ENCODE peak calls at places on chromosomes 7 and 10, in eight cellular contexts. V is WTC11, Q is GM10248, X is nephron progenitor cell, A is IMR-90, W is fibroblast of mammary gland, O is MCF 10A, Z is suprapubic skin. C is an unnamed sample.

GRCh38 chr7:158816995-158817394 is 12.3 kb downstream of the ESYT2 start:
- DNase-seq in A (no peak), W (no peak), V (peak), Z (no peak), X (no peak), Q (no peak), O (peak), C (no peak)

GRCh38 chr7:29193316-29194205 is 1.0 kb upstream of the CHN2 start:
- DNase-seq in V (peak), X (no peak), O (no peak), Z (no peak), Q (no peak), A (no peak), W (no peak), C (no peak)

GRCh38 chr10:78552261-78552811 is 516.4 kb upstream of the ZMIZ1 start:
- DNase-seq in W (peak), O (no peak), Q (no peak), A (peak), V (no peak), X (no peak), Z (no peak), C (no peak)

GRCh38 chr7:44912775-44913347 is 27.5 kb upstream of the PURB start:
- DNase-seq in Q (no peak), W (peak), V (no peak), Z (no peak), X (no peak), O (peak), A (no peak), C (no peak)

GRCh38 chr7:117401293-117402002 is 25.8 kb downstream of the ASZ1 start:
- DNase-seq in Q (no peak), W (no peak), V (no peak), X (no peak), A (peak), O (peak), Z (no peak), C (no peak)

GRCh38 chr7:128829391-128830166 is 627 bp upstream of the FLNC start:
- DNase-seq in A (peak), Z (no peak), X (peak), W (peak), V (no peak), O (no peak), Q (no peak), C (no peak)

GRCh38 chr10:25024528-25024927 is 8.1 kb downstream of the THNSL1 start:
- DNase-seq in V (no peak), Q (no peak), Z (no peak), A (no peak), X (no peak), W (peak), O (no peak), C (no peak)

GRCh38 chr10:66931340-66931948 is 5.6 kb downstream of the LRRTM3 start:
- DNase-seq in A (peak), Q (peak), V (no peak), W (peak), X (peak), Z (no peak), O (peak), C (no peak)

GRCh38 chr10:5588603-5589002 is 63.8 kb downstream of the CALML3 start:
- DNase-seq in V (no peak), X (no peak), Z (no peak), A (no peak), Q (no peak), W (no peak), O (no peak), C (peak)

GRCh38 chr10:77493851-77494788 is 143.5 kb downstream of the KCNMA1 start:
- DNase-seq in Q (no peak), X (no peak), O (peak), Z (no peak), W (peak), V (peak), A (peak), C (no peak)

GRCh38 chr7:30040938-30041337 is 12.7 kb downstream of the PLEKHA8 start:
- DNase-seq in A (no peak), V (no peak), Z (no peak), W (no peak), Q (no peak), X (no peak), O (no peak), C (no peak)

GRCh38 chr7:105364748-105365147 is 24.0 kb downstream of the SRPK2 start:
- DNase-seq in V (no peak), Q (no peak), A (no peak), X (no peak), W (no peak), O (no peak), Z (no peak), C (no peak)

GRCh38 chr7:103951311-103951710 is 38.1 kb downstream of the RELN start:
- DNase-seq in O (no peak), X (no peak), W (no peak), A (no peak), Q (no peak), Z (no peak), V (no peak), C (no peak)

GRCh38 chr10:124217906-124218769 is 124.7 kb upstream of the CHST15 start:
- DNase-seq in W (no peak), Q (no peak), O (peak), A (no peak), V (peak), X (no peak), Z (no peak), C (no peak)

GRCh38 chr10:50470798-50471582 is 152.8 kb downstream of the SGMS1 start:
- DNase-seq in V (no peak), Q (no peak), W (no peak), O (peak), X (no peak), A (peak), Z (no peak), C (no peak)

GRCh38 chr7:15837627-15838026 is 151.1 kb upstream of the MEOX2 start:
- DNase-seq in O (no peak), Z (no peak), W (no peak), A (no peak), Q (no peak), X (no peak), V (no peak), C (no peak)

GRCh38 chr7:71130280-71130679 is 1.7 kb upstream of the GALNT17 start:
- DNase-seq in W (no peak), Z (no peak), A (no peak), X (no peak), V (no peak), O (no peak), Q (no peak), C (no peak)

GRCh38 chr7:114802628-114803027 is 119.3 kb upstream of the MDFIC start:
- DNase-seq in Q (no peak), Z (no peak), O (no peak), X (no peak), W (no peak), V (no peak), A (no peak), C (no peak)

GRCh38 chr7:33694006-33694405 is 211.3 kb upstream of the BMPER start:
- DNase-seq in O (no peak), W (no peak), X (no peak), V (no peak), Z (no peak), Q (no peak), A (no peak), C (no peak)

GRCh38 chr7:90592036-90592435 is 4.1 kb upstream of the CDK14 start:
- DNase-seq in X (no peak), W (peak), V (no peak), Z (no peak), O (peak), Q (no peak), A (no peak), C (no peak)

GRCh38 chr10:132866601-132867381 is 75.6 kb downstream of the CFAP46 start:
- DNase-seq in A (no peak), O (no peak), W (no peak), Z (peak), V (peak), Q (no peak), X (no peak), C (peak)

GRCh38 chr10:103791858-103792257 is 63.5 kb downstream of the SH3PXD2A start:
- DNase-seq in Q (no peak), Z (no peak), A (no peak), O (no peak), V (no peak), W (no peak), X (no peak), C (no peak)

GRCh38 chr10:16787361-16787791 is 29.8 kb downstream of the RSU1 start:
- DNase-seq in Q (no peak), A (no peak), O (no peak), V (no peak), X (no peak), W (no peak), Z (no peak), C (no peak)

GRCh38 chr7:16609842-16610450 is 35.6 kb downstream of the ANKMY2 start:
- DNase-seq in A (no peak), X (no peak), V (no peak), Q (peak), W (peak), Z (no peak), O (no peak), C (no peak)

GRCh38 chr7:142797799-142798377 is 27.1 kb downstream of the PRSS2 start:
- DNase-seq in Z (no peak), O (no peak), V (no peak), W (no peak), A (no peak), X (no peak), Q (no peak), C (no peak)

GRCh38 chr10:60496181-60496580 is 106.5 kb upstream of the ANK3 start:
- DNase-seq in X (no peak), V (no peak), O (no peak), Q (no peak), A (no peak), W (no peak), Z (no peak), C (no peak)

GRCh38 chr10:67670401-67670800 is 25.6 kb downstream of the CTNNA3 start:
- DNase-seq in V (no peak), Q (no peak), X (no peak), O (peak), Z (no peak), A (peak), W (no peak), C (no peak)

GRCh38 chr10:22365233-22365632 is 19.9 kb downstream of the SPAG6 start:
- DNase-seq in A (no peak), Z (no peak), W (no peak), X (no peak), V (no peak), O (no peak), Q (no peak), C (no peak)

GRCh38 chr10:123491692-123492415 is 174.3 kb upstream of the GPR26 start:
- DNase-seq in Q (no peak), V (peak), W (no peak), A (no peak), O (no peak), Z (no peak), X (no peak), C (no peak)

GRCh38 chr10:49618861-49619260 is 5.0 kb downstream of the CHAT start:
- DNase-seq in W (no peak), V (no peak), O (no peak), Q (no peak), Z (no peak), X (no peak), A (no peak), C (no peak)

GRCh38 chr10:792792-793100 is 103.3 kb upstream of the DIP2C start:
- DNase-seq in X (no peak), Z (no peak), W (peak), A (peak), V (no peak), O (no peak), Q (no peak), C (no peak)

GRCh38 chr7:73463260-73463659 is 29.7 kb downstream of the FZD9 start:
- DNase-seq in V (no peak), W (no peak), X (no peak), A (no peak), Z (no peak), Q (no peak), O (no peak), C (no peak)

GRCh38 chr7:43394441-43395130 is 188.3 kb upstream of the STK17A start:
- DNase-seq in Q (no peak), Z (no peak), O (peak), V (no peak), X (no peak), A (no peak), W (no peak), C (no peak)

GRCh38 chr10:18406136-18406535 is 245.3 kb downstream of the NSUN6 start:
- DNase-seq in Q (no peak), X (no peak), W (no peak), Z (no peak), O (peak), A (no peak), V (peak), C (no peak)
- TF ChIP-seq CTCF in Q (no peak), X (no peak), W (no peak), Z (no peak), O (no peak), A (no peak), V (no peak), C (no peak)

DNA sequence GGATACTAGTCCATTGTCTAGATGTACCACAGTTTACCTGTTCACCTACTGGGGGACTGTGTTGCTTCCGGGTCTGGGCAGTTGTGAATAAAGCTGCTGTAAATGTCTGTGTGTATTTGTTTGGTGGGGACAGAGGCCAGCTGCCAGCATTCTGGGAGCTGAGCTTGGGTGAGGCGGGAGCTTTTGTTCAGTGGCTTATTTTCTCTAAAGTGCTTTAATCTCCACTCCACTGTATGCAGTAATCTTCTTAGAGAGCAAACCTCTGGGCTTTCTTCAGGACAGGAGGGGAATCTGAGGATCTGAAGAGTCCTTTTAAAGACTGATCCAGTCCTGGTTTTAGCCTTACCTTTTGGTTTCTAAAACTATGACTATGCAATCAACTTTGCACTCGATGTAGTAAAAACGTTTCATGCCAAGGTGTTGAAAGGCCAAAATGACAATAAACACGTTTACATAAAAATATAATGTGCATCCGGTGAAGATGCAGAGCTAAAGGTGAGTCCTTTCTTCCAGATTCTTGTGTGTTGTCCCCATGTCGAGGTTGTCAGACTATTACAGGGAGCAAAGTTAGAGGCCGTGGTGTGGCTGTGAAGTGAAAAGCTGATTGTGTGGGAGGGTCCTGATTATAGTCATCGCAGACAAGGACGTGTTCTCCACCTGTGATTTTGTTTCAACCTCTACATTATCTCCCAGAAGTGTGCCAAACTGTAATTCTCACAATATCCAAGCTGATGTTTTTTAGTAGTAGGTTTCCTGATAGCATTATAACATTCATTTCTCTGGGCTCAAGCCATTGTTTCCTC is 279.8 kb downstream of the CAMK1D start:
- DNase-seq in X (no peak), Z (peak), Q (no peak), V (no peak), O (no peak), A (no peak), W (no peak), C (no peak)
- TF ChIP-seq CTCF in X (no peak), Z (no peak), Q (no peak), V (no peak), O (no peak), A (no peak), W (no peak), C (no peak)

GRCh38 chr7:1950066-1950622 is 280.1 kb downstream of the ELFN1 start:
- DNase-seq in W (no peak), O (no peak), Q (no peak), Z (no peak), A (no peak), V (no peak), X (no peak), C (peak)

GRCh38 chr7:1951600-1951999 is 281.1 kb downstream of the MAD1L1 start:
- DNase-seq in X (no peak), Q (no peak), V (no peak), A (no peak), Z (no peak), W (no peak), O (no peak), C (peak)

GRCh38 chr7:1949681-1950055 is 279.6 kb downstream of the ELFN1 start:
- DNase-seq in Q (no peak), Z (no peak), V (no peak), O (no peak), X (no peak), A (no peak), W (no peak), C (peak)

GRCh38 chr7:1952169-1952760 is 280.5 kb downstream of the MAD1L1 start:
- DNase-seq in X (no peak), Q (no peak), W (no peak), V (no peak), O (no peak), Z (no peak), A (no peak), C (peak)

DNA sequence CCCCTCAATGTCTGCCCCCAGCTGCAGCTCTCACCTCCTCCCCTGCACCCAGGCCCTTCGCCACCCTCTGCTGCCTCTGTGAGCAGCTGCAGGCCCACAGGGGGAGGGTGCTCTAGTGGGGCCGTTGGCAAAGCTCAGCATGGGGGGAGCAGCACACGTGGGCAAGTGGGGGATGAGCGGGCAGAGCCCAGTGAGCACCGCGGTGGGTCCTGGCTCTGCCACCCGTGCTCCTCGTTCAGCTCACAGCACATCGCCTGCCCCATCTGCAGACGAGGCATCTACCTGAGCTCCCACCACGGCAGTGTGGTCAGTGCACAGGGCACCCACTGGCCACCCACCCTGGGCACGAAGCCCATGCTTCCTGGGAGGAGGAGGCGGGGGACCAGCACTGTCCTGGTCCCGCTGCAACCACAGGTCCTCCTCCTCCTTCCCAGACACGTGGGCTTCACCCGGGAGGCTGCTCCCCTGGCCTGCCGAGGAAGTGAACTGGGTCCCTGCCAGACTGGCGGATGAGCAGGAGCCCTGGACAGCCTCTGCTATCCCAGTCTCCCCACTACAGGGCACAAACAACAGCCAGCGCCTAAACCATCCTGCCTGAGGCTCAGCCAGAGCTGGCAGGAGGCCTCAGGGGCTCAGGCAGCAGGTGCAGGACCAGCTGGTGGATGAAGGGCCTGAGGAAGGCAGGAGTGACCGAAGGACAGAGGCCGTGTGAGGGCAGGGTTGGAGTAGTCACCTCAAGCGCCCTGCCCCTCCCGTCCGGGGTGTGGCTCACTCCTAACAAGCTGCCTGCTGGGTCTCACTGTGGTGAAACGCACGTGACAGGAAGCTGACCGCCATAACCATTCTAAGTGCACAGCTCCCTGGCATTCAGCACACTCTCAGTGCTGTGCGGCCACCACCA is 280.8 kb downstream of the ELFN1 start:
- DNase-seq in W (peak), Z (no peak), O (no peak), V (no peak), A (peak), X (no peak), Q (no peak), C (peak)
- TF ChIP-seq CTCF in W (no peak), Z (no peak), O (no peak), V (no peak), A (no peak), X (no peak), Q (no peak), C (no peak)

DNA sequence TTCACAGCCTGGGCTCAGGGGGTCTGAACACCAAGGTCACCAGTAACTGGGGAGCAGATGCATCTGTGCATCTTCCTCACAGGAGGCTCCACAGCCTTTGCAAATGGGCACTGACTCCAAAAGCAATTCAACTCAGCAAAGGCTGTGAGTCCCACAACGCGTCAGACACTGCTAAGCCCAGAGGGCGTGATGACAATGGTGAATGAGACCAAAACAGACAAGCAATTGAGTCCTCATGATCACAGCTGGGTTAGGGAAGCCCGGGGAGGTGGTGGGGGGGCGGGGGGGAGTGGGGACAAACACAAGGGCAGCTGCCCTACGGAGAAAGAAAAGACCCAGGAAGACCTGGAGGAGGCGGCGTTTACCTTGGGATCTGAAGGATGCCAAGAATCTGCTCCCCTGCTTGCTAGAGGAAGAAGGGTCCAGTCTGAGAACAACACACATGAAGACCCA is 61.6 kb upstream of the RNF32 start:
- DNase-seq in W (no peak), A (no peak), Q (no peak), X (no peak), O (no peak), Z (no peak), V (peak), C (no peak)
- TF ChIP-seq CTCF in W (no peak), A (no peak), Q (no peak), X (no peak), O (no peak), Z (no peak), V (no peak), C (no peak)